ENCODE peak calls at places on chromosomes 12 and 14, in seven cellular contexts. N, V, F, Q, R, K and B are unnamed samples.

GRCh38 chr12:12158858-12159257 is 88.1 kb downstream of the BCL2L14 start:
- DNase-seq in N (no peak), V (no peak), F (no peak), Q (no peak), R (no peak), K (no peak), B (no peak)

GRCh38 chr12:503111-503761 is 43.5 kb downstream of the B4GALNT3 start:
- DNase-seq in N (no peak), V (no peak), F (no peak), Q (no peak), R (no peak), K (no peak), B (no peak)

GRCh38 chr12:117662220-117662619 is 300.8 kb upstream of the NOS1 start:
- DNase-seq in N (no peak), V (no peak), F (no peak), Q (no peak), R (no peak), K (no peak), B (no peak)

GRCh38 chr12:19665105-19665900 is 226.0 kb downstream of the AEBP2 start:
- DNase-seq in N (no peak), V (no peak), F (peak), Q (no peak), R (no peak), K (no peak), B (no peak)

GRCh38 chr14:56798447-56799326 is 11.6 kb downstream of the OTX2 start:
- DNase-seq in N (peak), V (no peak), F (no peak), Q (no peak), R (no peak), K (no peak), B (no peak)

GRCh38 chr14:101335061-101335661 is 226.1 kb upstream of the DIO3 start:
- DNase-seq in N (peak), V (no peak), F (no peak), Q (no peak), R (no peak), K (no peak), B (no peak)

GRCh38 chr14:92601757-92602417 is 88.3 kb downstream of the RIN3 start:
- DNase-seq in N (no peak), V (no peak), F (no peak), Q (no peak), R (no peak), K (no peak), B (no peak)

GRCh38 chr12:48795550-48796455 is 6.9 kb upstream of the ADCY6 start:
- DNase-seq in N (peak), V (peak), F (no peak), Q (peak), R (no peak), K (peak), B (peak)

GRCh38 chr14:95527392-95528002 is 7.4 kb upstream of the GLRX5 start:
- DNase-seq in N (peak), V (peak), F (no peak), Q (peak), R (no peak), K (peak), B (peak)

GRCh38 chr12:5923043-5923605 is 21.9 kb downstream of the ANO2 start:
- DNase-seq in N (no peak), V (no peak), F (no peak), Q (no peak), R (no peak), K (no peak), B (no peak)

GRCh38 chr12:105561981-105562726 is 231.7 kb downstream of the C12orf75 start:
- DNase-seq in N (no peak), V (no peak), F (no peak), Q (no peak), R (no peak), K (peak), B (peak)

GRCh38 chr14:65195042-65195719 is 92.9 kb upstream of the MAX start:
- DNase-seq in N (no peak), V (no peak), F (no peak), Q (no peak), R (no peak), K (no peak), B (no peak)

GRCh38 chr14:68397371-68397779 is 395.5 kb downstream of the ZFP36L1 start:
- DNase-seq in N (no peak), V (no peak), F (peak), Q (no peak), R (no peak), K (peak), B (no peak)

GRCh38 chr12:129615001-129615400 is 288.8 kb downstream of the TMEM132D start:
- DNase-seq in N (no peak), V (no peak), F (no peak), Q (no peak), R (no peak), K (no peak), B (no peak)

GRCh38 chr12:78156751-78157150 is 326.1 kb downstream of the NAV3 start:
- DNase-seq in N (no peak), V (no peak), F (no peak), Q (no peak), R (no peak), K (no peak), B (no peak)

GRCh38 chr14:24145700-24146621 is at the start of gene PSME2:
- DNase-seq in N (no peak), V (no peak), F (no peak), Q (no peak), R (no peak), K (no peak), B (peak)

GRCh38 chr14:65414961-65415589 is 2.5 kb downstream of the FUT8 start:
- DNase-seq in N (peak), V (no peak), F (no peak), Q (peak), R (no peak), K (no peak), B (peak)

GRCh38 chr12:114285554-114285953 is 120.4 kb downstream of the TBX5 start:
- DNase-seq in N (no peak), V (no peak), F (no peak), Q (no peak), R (no peak), K (no peak), B (no peak)

GRCh38 chr14:103332143-103332919 is 1.7 kb upstream of the EIF5 start:
- DNase-seq in N (peak), V (no peak), F (no peak), Q (no peak), R (no peak), K (no peak), B (no peak)

GRCh38 chr14:69252851-69253250 is 7.1 kb upstream of the GALNT16 start:
- DNase-seq in N (no peak), V (no peak), F (no peak), Q (no peak), R (no peak), K (no peak), B (no peak)

GRCh38 chr14:39948235-39948634 is 516.0 kb upstream of the FBXO33 start:
- DNase-seq in N (no peak), V (no peak), F (no peak), Q (no peak), R (no peak), K (no peak), B (no peak)

GRCh38 chr14:86430807-86431206 is 900.9 kb downstream of the FLRT2 start:
- DNase-seq in N (no peak), V (no peak), F (no peak), Q (no peak), R (no peak), K (no peak), B (peak)

GRCh38 chr12:64452559-64453329 is 824 bp downstream of the TBK1 start:
- DNase-seq in N (no peak), V (no peak), F (no peak), Q (no peak), R (peak), K (no peak), B (peak)

GRCh38 chr14:74585406-74586335 is 26.4 kb downstream of the LTBP2 start:
- DNase-seq in N (no peak), V (no peak), F (no peak), Q (no peak), R (no peak), K (peak), B (no peak)

GRCh38 chr14:81137316-81137715 is 83.4 kb downstream of the GTF2A1 start:
- DNase-seq in N (no peak), V (no peak), F (no peak), Q (no peak), R (no peak), K (no peak), B (peak)

GRCh38 chr14:100955201-100955600 is 51.7 kb upstream of the RTL1 start:
- DNase-seq in N (no peak), V (no peak), F (no peak), Q (no peak), R (no peak), K (no peak), B (peak)

GRCh38 chr14:32756173-32756572 is 182.5 kb upstream of the NPAS3 start:
- DNase-seq in N (no peak), V (no peak), F (no peak), Q (no peak), R (no peak), K (no peak), B (no peak)

GRCh38 chr12:55845349-55845748 is 2.6 kb upstream of the MMP19 start:
- DNase-seq in N (no peak), V (no peak), F (no peak), Q (no peak), R (no peak), K (no peak), B (no peak)

GRCh38 chr12:9760699-9761406 is at the start of gene CD69:
- DNase-seq in N (peak), V (peak), F (no peak), Q (peak), R (no peak), K (no peak), B (no peak)

GRCh38 chr12:25988505-25988904 is 30.0 kb downstream of the RASSF8 start:
- DNase-seq in N (no peak), V (no peak), F (no peak), Q (no peak), R (no peak), K (no peak), B (no peak)